ENCODE peak calls at places on chromosomes 3 and 15, in ten cellular contexts. D is lung, W is right atrium auricular region, T is astrocyte of the spinal cord, Q is pancreas, O is choroid plexus epithelial cell, X is AG04449, N is bronchial epithelial cell, K is fibroblast of lung, C is WTC11. P is an unnamed sample.
A peak's percentile ranks its signal among the peaks of the same experiment; 100 is the strongest.

GRCh38 chr3:131543714-131544113 is 40.9 kb upstream of the MRPL3 start:
- DNase-seq in D (peak; percentile 34), W (peak; percentile 60), T (peak; percentile 89), Q (peak; percentile 80), O (peak; percentile 65), X (peak; percentile 41), N (peak; percentile 80), K (peak; percentile 89), C (no peak), P (peak; percentile 92)

GRCh38 chr3:183182732-183183610 is 20.4 kb upstream of the LAMP3 start:
- DNase-seq in D (peak; percentile 24), W (peak; percentile 52), T (no peak), Q (no peak), O (no peak), X (no peak), N (no peak), K (no peak), C (no peak), P (peak; percentile 33)

GRCh38 chr3:25589104-25589782 is 75.5 kb downstream of the TOP2B start:
- DNase-seq in D (peak; percentile 17), W (peak; percentile 54), T (peak; percentile 23), Q (no peak), O (no peak), X (no peak), N (peak; percentile 18), K (peak; percentile 49), C (no peak), P (no peak)

GRCh38 chr15:93048759-93049161 is 40.3 kb downstream of the RGMA start:
- DNase-seq in D (peak; percentile 78), W (no peak), T (peak; percentile 43), Q (no peak), O (no peak), X (no peak), N (peak; percentile 78), K (peak; percentile 64), C (no peak), P (peak; percentile 49)

GRCh38 chr15:74317820-74318375 is 49.5 kb downstream of the CYP11A1 start:
- DNase-seq in D (peak; percentile 40), W (peak; percentile 81), T (peak; percentile 95), Q (no peak), O (peak; percentile 96), X (peak; percentile 80), N (no peak), K (peak; percentile 87), C (no peak), P (peak; percentile 64)

GRCh38 chr3:77142636-77143035 is 102.7 kb downstream of the ROBO2 start:
- DNase-seq in D (no peak), W (no peak), T (no peak), Q (no peak), O (no peak), X (no peak), N (no peak), K (no peak), C (no peak), P (no peak)

GRCh38 chr3:9778102-9778501 is 8.4 kb upstream of the CAMK1 start:
- DNase-seq in D (no peak), W (no peak), T (peak; percentile 62), Q (no peak), O (peak; percentile 74), X (peak; percentile 16), N (peak; percentile 82), K (peak; percentile 76), C (no peak), P (peak; percentile 61)

GRCh38 chr3:71713041-71713440 is 12.2 kb downstream of the EIF4E3 start:
- DNase-seq in D (peak; percentile 39), W (no peak), T (no peak), Q (no peak), O (no peak), X (no peak), N (peak; percentile 22), K (no peak), C (no peak), P (no peak)

GRCh38 chr3:4588410-4588809 is 95.3 kb downstream of the ITPR1 start:
- DNase-seq in D (no peak), W (no peak), T (peak; percentile 35), Q (no peak), O (peak; percentile 13), X (peak; percentile 3), N (peak; percentile 58), K (peak; percentile 67), C (no peak), P (peak; percentile 62)

GRCh38 chr15:61503383-61503969 is 274.4 kb upstream of the RORA start:
- DNase-seq in D (no peak), W (no peak), T (no peak), Q (no peak), O (no peak), X (no peak), N (no peak), K (no peak), C (no peak), P (no peak)

GRCh38 chr15:60223161-60223560 is 174.6 kb downstream of the ANXA2 start:
- DNase-seq in D (no peak), W (no peak), T (no peak), Q (no peak), O (no peak), X (no peak), N (peak; percentile 66), K (no peak), C (no peak), P (no peak)

GRCh38 chr3:150588027-150588830 is 14.9 kb upstream of the SELENOT start:
- DNase-seq in D (peak; percentile 45), W (no peak), T (no peak), Q (no peak), O (no peak), X (no peak), N (no peak), K (no peak), C (no peak), P (no peak)

DNA sequence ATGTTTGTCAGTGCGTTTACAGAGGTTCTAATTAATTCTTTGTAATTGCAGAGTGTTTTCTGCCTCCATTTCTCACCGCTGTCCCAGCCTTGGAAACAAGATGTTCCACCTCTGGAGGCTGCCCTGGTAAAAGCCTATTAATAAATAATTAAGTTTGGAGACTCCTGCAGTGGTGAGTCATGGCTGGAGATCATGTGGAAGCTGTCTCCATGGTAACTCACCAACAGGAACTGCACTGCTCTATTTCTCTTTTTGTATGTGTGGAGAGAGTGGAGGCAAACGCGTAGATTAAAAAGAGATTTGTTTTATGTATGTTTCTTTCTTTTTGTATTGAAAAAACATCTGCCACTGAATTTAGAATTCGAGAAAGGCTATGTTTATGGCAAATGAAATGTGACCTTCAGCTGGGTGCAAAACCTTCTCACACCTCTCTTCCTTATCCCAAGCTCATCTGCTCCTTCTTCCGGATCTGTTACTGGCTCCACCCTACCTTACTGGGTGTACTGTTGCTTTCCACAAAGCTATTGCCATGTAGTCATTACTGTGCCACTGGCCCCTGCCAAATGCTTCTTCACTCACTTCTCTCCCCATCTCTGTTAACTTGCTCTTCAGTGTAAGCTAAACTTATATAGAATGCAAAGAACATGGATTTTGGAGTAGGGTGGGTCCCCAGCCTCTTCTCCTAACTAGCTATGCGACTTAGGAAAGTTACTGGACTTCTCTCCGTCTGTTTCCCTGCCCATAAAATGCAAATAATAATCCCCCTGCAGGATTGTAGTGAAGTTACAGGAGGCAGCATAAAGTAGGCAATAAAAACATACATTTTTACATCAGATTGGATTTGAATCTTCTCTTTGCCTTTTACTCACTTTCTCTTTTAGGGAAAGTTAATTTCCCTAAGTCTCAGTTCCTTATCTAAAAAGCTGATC is 778.5 kb downstream of the NTRK3 start:
- DNase-seq in D (peak; percentile 34), W (peak; percentile 67), T (peak; percentile 89), Q (peak; percentile 39), O (peak; percentile 89), X (peak; percentile 46), N (peak; percentile 57), K (peak; percentile 90), C (no peak), P (peak; percentile 55)
- TF ChIP-seq CTCF in D (no peak), W (no peak), T (peak; percentile 17), Q (no peak), O (peak; percentile 38), X (no peak), N (no peak), K (peak; percentile 27), C (no peak), P (peak; percentile 8)

DNA sequence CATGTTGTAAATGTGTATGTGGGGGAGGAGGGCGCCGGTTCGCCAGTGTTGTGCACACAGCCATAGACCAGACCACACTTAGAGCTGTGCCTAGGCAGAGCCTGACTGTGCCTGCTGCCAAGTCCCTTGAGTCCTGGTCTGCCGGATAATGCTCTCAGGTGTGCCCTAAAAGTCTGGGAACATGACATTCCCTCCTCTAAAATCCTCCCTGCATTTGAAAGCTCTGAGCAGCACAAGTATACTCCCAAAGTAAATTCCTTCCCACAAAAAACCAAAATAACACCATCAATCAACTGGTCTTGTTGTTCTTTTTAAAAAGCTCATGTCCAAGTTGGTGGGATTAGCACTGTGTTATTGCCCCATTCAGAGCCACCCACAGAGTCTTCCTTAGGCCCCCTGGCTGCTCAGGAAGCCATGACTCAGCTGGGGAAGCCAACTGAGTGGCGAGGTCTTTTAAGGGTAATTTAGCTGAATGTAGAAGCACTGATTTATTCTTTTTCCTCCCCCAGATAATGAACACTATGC is 147.8 kb upstream of the MCTP2 start:
- DNase-seq in D (no peak), W (no peak), T (peak; percentile 93), Q (no peak), O (peak; percentile 60), X (peak; percentile 83), N (peak; percentile 68), K (peak; percentile 89), C (no peak), P (peak; percentile 75)
- TF ChIP-seq CTCF in D (no peak), W (no peak), T (peak; percentile 21), Q (no peak), O (peak; percentile 13), X (no peak), N (no peak), K (no peak), C (no peak), P (no peak)

GRCh38 chr3:194339356-194339755 is 11.8 kb downstream of the CPN2 start:
- DNase-seq in D (no peak), W (no peak), T (no peak), Q (no peak), O (no peak), X (no peak), N (no peak), K (no peak), C (peak; percentile 38), P (no peak)
- TF ChIP-seq CTCF in D (no peak), W (no peak), T (peak; percentile 25), Q (no peak), O (peak; percentile 32), X (peak; percentile 8), N (peak; percentile 27), K (no peak), C (peak; percentile 14), P (no peak)

GRCh38 chr3:85355572-85355971 is 396.8 kb downstream of the CADM2 start:
- DNase-seq in D (no peak), W (no peak), T (no peak), Q (no peak), O (no peak), X (no peak), N (no peak), K (no peak), C (no peak), P (no peak)

DNA sequence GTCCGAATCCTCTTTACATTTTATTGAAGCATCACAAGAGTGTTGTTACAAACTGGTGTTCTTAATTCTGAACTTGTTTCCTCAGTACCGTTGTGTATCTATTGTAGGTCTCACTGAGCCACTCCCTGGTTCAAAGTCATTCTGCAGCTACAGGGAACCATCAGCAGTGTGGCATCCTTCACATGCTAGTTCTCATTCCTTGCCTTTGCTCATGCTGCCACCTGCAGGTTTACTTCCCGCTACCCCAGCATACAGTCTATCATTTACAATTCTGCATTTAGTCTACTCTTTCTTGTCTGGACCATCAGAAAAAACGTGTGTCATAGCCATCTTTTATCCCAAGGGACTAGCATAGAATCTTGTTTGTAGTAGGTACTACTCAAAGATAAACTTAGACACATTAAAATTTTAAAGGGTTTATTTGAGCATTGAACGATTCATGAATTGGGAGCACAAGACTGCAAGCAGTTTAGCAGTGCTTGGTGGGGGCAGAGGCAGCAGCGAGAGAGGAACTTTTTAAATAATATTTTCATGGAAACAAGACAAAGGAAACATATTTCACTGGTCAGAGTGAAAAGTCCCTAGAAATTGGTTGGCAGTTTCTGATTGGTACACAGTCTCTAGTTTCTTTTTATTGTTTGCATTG is 402.1 kb downstream of the CADM2 start:
- DNase-seq in D (peak; percentile 31), W (no peak), T (peak; percentile 39), Q (peak; percentile 22), O (peak; percentile 77), X (no peak), N (peak; percentile 60), K (peak; percentile 23), C (peak; percentile 67), P (peak; percentile 57)
- TF ChIP-seq CTCF in D (peak; percentile 1), W (peak; percentile 26), T (peak; percentile 69), Q (no peak), O (peak; percentile 83), X (peak; percentile 19), N (peak; percentile 76), K (peak; percentile 16), C (peak; percentile 61), P (peak; percentile 49)

P was measured in MCF 10A.